ENCODE peak calls at places on chromosome 20, in four cellular contexts. One of them, this sample, is unnamed.

GRCh38 chr20:8148501-8148900 is 16.4 kb downstream of the PLCB1 start:
- DNase-seq in upper lobe of left lung: no peak
- DNase-seq in SJSA1: no peak
- DNase-seq in tibial artery: no peak
- DNase-seq in this sample: no peak

GRCh38 chr20:41232971-41233926 is 84.3 kb downstream of the ZHX3 start:
- DNase-seq in SJSA1: no peak
- DNase-seq in upper lobe of left lung: no peak
- DNase-seq in tibial artery: no peak
- DNase-seq in this sample: no peak

GRCh38 chr20:22861990-22862389 is 173.1 kb upstream of the SSTR4 start:
- DNase-seq in upper lobe of left lung: peak; percentile 44
- DNase-seq in SJSA1: no peak
- DNase-seq in tibial artery: no peak
- DNase-seq in this sample: no peak

GRCh38 chr20:23340524-23340923 is 10.1 kb upstream of the NXT1 start:
- DNase-seq in upper lobe of left lung: peak; percentile 63
- DNase-seq in tibial artery: peak; percentile 78
- DNase-seq in SJSA1: peak; percentile 80
- DNase-seq in this sample: no peak

GRCh38 chr20:33515569-33516216 is 25.8 kb downstream of the CBFA2T2 start:
- DNase-seq in upper lobe of left lung: no peak
- DNase-seq in tibial artery: no peak
- DNase-seq in SJSA1: no peak
- DNase-seq in this sample: no peak

GRCh38 chr20:9215539-9215938 is 146.7 kb downstream of the PLCB4 start:
- DNase-seq in upper lobe of left lung: no peak
- DNase-seq in tibial artery: no peak
- DNase-seq in SJSA1: no peak
- DNase-seq in this sample: no peak

GRCh38 chr20:20446613-20447012 is 78.7 kb downstream of the INSM1 start:
- DNase-seq in tibial artery: no peak
- DNase-seq in SJSA1: no peak
- DNase-seq in upper lobe of left lung: no peak
- DNase-seq in this sample: no peak

GRCh38 chr20:6008254-6008653 is 45.6 kb downstream of the LRRN4 start:
- DNase-seq in tibial artery: peak; percentile 83
- DNase-seq in SJSA1: no peak
- DNase-seq in upper lobe of left lung: peak; percentile 82
- DNase-seq in this sample: peak; percentile 3

GRCh38 chr20:21323640-21324039 is 20.5 kb downstream of the XRN2 start:
- DNase-seq in upper lobe of left lung: no peak
- DNase-seq in tibial artery: no peak
- DNase-seq in SJSA1: peak; percentile 51
- DNase-seq in this sample: no peak

GRCh38 chr20:41738584-41739193 is 120.5 kb upstream of the CHD6 start:
- DNase-seq in tibial artery: no peak
- DNase-seq in SJSA1: no peak
- DNase-seq in upper lobe of left lung: peak; percentile 35
- DNase-seq in this sample: no peak

GRCh38 chr20:46010491-46011405 is 2.0 kb downstream of the MMP9 start:
- DNase-seq in tibial artery: no peak
- DNase-seq in upper lobe of left lung: peak; percentile 44
- DNase-seq in SJSA1: no peak
- DNase-seq in this sample: no peak

GRCh38 chr20:41047975-41048305 is 19.3 kb downstream of the TOP1 start:
- DNase-seq in upper lobe of left lung: no peak
- DNase-seq in tibial artery: no peak
- DNase-seq in SJSA1: no peak
- DNase-seq in this sample: no peak

GRCh38 chr20:58102744-58103516 is 125.5 kb downstream of the ANKRD60 start:
- DNase-seq in upper lobe of left lung: no peak
- DNase-seq in tibial artery: no peak
- DNase-seq in SJSA1: no peak
- DNase-seq in this sample: no peak

GRCh38 chr20:38806855-38807655 is 1.6 kb downstream of the PPP1R16B start:
- DNase-seq in tibial artery: no peak
- DNase-seq in SJSA1: no peak
- DNase-seq in upper lobe of left lung: no peak
- DNase-seq in this sample: no peak

GRCh38 chr20:16707674-16708073 is 22.2 kb upstream of the SNRPB2 start:
- DNase-seq in upper lobe of left lung: no peak
- DNase-seq in tibial artery: no peak
- DNase-seq in SJSA1: no peak
- DNase-seq in this sample: no peak

GRCh38 chr20:25270829-25271251 is 23.0 kb downstream of the PYGB start:
- DNase-seq in upper lobe of left lung: no peak
- DNase-seq in tibial artery: peak; percentile 59
- DNase-seq in SJSA1: no peak
- DNase-seq in this sample: no peak

GRCh38 chr20:35007891-35008290 is 52.2 kb downstream of the MYH7B start:
- DNase-seq in tibial artery: no peak
- DNase-seq in SJSA1: no peak
- DNase-seq in upper lobe of left lung: peak; percentile 13
- DNase-seq in this sample: no peak

GRCh38 chr20:32990426-32990825 is 13.8 kb downstream of the SUN5 start:
- DNase-seq in upper lobe of left lung: no peak
- DNase-seq in tibial artery: no peak
- DNase-seq in SJSA1: no peak
- DNase-seq in this sample: no peak

GRCh38 chr20:2314759-2315439 is 19.1 kb downstream of the TGM3 start:
- DNase-seq in upper lobe of left lung: peak; percentile 42
- DNase-seq in SJSA1: peak; percentile 97
- DNase-seq in tibial artery: peak; percentile 53
- DNase-seq in this sample: no peak

GRCh38 chr20:6265204-6265904 is 142.5 kb upstream of the FERMT1 start:
- DNase-seq in upper lobe of left lung: no peak
- DNase-seq in SJSA1: no peak
- DNase-seq in tibial artery: no peak
- DNase-seq in this sample: no peak

GRCh38 chr20:24783631-24784492 is 165.2 kb upstream of the CST7 start:
- DNase-seq in tibial artery: no peak
- DNase-seq in SJSA1: no peak
- DNase-seq in upper lobe of left lung: no peak
- DNase-seq in this sample: no peak

GRCh38 chr20:37349517-37350491 is 3.9 kb downstream of the SRC start:
- DNase-seq in SJSA1: no peak
- DNase-seq in tibial artery: peak; percentile 80
- DNase-seq in upper lobe of left lung: peak; percentile 75
- DNase-seq in this sample: no peak

GRCh38 chr20:57372581-57373350 is 18.4 kb upstream of the RBM38 start:
- DNase-seq in upper lobe of left lung: no peak
- DNase-seq in tibial artery: no peak
- DNase-seq in SJSA1: peak; percentile 28
- DNase-seq in this sample: no peak

GRCh38 chr20:46587986-46588385 is 37.5 kb upstream of the OCSTAMP start:
- DNase-seq in SJSA1: no peak
- DNase-seq in tibial artery: no peak
- DNase-seq in upper lobe of left lung: no peak
- DNase-seq in this sample: no peak

GRCh38 chr20:25057234-25058050 is 497 bp downstream of the ACSS1 start:
- DNase-seq in upper lobe of left lung: peak; percentile 82
- DNase-seq in tibial artery: peak; percentile 91
- DNase-seq in SJSA1: peak; percentile 72
- DNase-seq in this sample: no peak

GRCh38 chr20:24741673-24742072 is 207.4 kb upstream of the CST7 start:
- DNase-seq in SJSA1: no peak
- DNase-seq in upper lobe of left lung: no peak
- DNase-seq in tibial artery: peak; percentile 52
- DNase-seq in this sample: no peak

GRCh38 chr20:9021699-9022098 is 47.2 kb upstream of the PLCB4 start:
- DNase-seq in SJSA1: no peak
- DNase-seq in tibial artery: no peak
- DNase-seq in upper lobe of left lung: no peak
- DNase-seq in this sample: no peak

GRCh38 chr20:37651932-37652331 is 41.9 kb upstream of the CTNNBL1 start:
- DNase-seq in SJSA1: peak; percentile 53
- DNase-seq in tibial artery: no peak
- DNase-seq in upper lobe of left lung: peak; percentile 56
- DNase-seq in this sample: no peak

GRCh38 chr20:51950926-51951325 is 148.6 kb upstream of the SALL4 start:
- DNase-seq in SJSA1: no peak
- DNase-seq in upper lobe of left lung: no peak
- DNase-seq in tibial artery: no peak
- DNase-seq in this sample: no peak
- H3K4me3 ChIP-seq in SJSA1: no peak overlapping the region
- H3K4me3 ChIP-seq in upper lobe of left lung: no peak overlapping the region
- H3K4me3 ChIP-seq in tibial artery: no peak overlapping the region
- H3K4me3 ChIP-seq in this sample: no peak overlapping the region

GRCh38 chr20:4814696-4815252 is 93.1 kb downstream of the PRND start:
- DNase-seq in SJSA1: no peak
- DNase-seq in tibial artery: peak; percentile 69
- DNase-seq in upper lobe of left lung: peak; percentile 69
- DNase-seq in this sample: peak; percentile 51
- H3K4me1 ChIP-seq in SJSA1: no peaks in the 10 kb centered on the region
- H3K4me1 ChIP-seq in tibial artery: no peaks in the 10 kb centered on the region
- H3K4me1 ChIP-seq in upper lobe of left lung: peaks cover 68% of the 10 kb centered on the region
- H3K4me1 ChIP-seq in this sample: peaks cover 4% of the 10 kb centered on the region

DNA sequence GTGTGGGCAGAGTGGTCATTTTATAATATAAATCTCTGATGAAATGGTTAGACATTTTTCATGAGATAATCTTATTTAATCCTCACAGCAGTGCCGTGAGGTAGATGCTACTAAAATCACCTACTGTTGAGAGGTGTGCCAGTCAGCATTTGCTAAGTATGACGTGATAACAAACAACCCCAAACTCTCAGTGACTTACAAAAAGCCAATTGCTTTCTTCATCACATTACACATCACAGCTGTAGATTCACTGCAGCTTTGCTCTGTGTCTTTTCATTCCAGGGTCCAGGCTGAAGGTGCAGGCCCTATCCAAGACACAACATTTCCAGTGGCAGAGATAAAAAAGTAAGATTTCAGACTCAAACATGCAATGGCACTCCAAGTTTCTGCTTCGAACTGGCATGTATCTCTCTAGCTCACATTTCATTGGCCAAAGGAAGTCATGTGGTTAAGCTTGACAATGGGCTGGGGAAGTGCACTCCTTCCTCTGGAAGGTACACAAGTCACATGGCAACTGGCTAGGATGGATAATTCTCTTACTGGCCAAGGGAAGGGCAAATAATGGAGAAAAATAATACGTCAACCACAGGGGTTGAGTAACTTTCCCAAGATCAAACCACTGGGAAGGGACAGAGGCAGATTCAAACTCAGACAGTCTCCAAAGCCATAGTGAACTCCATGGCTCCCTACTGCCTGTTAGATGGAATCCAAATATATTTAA is 69.5 kb upstream of the EPB41L1 start:
- DNase-seq in upper lobe of left lung: no peak
- DNase-seq in SJSA1: no peak
- DNase-seq in tibial artery: no peak
- DNase-seq in this sample: no peak
- H3K4me3 ChIP-seq in upper lobe of left lung: no peak overlapping the region
- H3K4me3 ChIP-seq in SJSA1: no peak overlapping the region
- H3K4me3 ChIP-seq in tibial artery: no peak overlapping the region
- H3K4me3 ChIP-seq in this sample: no peak overlapping the region

GRCh38 chr20:62356948-62357667 is 10.0 kb downstream of the LAMA5 start:
- DNase-seq in tibial artery: peak; percentile 93
- DNase-seq in upper lobe of left lung: peak; percentile 60
- DNase-seq in SJSA1: no peak
- DNase-seq in this sample: no peak
- H3K4me1 ChIP-seq in tibial artery: peaks cover 19% of the 10 kb centered on the region
- H3K4me1 ChIP-seq in upper lobe of left lung: peaks cover 85% of the 10 kb centered on the region
- H3K4me1 ChIP-seq in SJSA1: peaks cover 62% of the 10 kb centered on the region
- H3K4me1 ChIP-seq in this sample: peaks cover 96% of the 10 kb centered on the region

GRCh38 chr20:11366660-11367059 is 551.0 kb upstream of the BTBD3 start:
- DNase-seq in SJSA1: no peak
- DNase-seq in tibial artery: no peak
- DNase-seq in upper lobe of left lung: no peak
- DNase-seq in this sample: no peak
- H3K4me3 ChIP-seq in SJSA1: no peak overlapping the region
- H3K4me3 ChIP-seq in tibial artery: no peak overlapping the region
- H3K4me3 ChIP-seq in upper lobe of left lung: no peak overlapping the region
- H3K4me3 ChIP-seq in this sample: no peak overlapping the region

DNA sequence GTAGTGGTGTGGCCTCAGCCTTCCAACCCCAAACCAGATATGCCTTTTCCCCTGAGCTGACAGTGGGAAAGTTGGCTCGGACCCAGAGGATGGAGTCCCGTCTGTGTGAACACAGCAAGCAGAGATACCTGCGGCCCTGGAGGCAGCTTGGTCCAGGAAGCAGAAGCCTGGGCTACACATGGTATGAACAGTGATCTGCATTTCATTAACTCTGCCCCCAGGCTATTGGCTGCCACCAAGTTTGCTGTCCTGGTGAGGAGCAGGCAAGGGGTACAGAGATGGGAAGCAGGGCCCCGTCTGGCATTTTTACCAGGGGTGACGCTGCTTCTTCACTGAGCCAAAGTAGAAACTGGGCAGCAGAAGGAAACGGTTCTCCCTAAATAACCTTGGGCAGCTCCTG is 90.0 kb downstream of the EDN3 start:
- DNase-seq in upper lobe of left lung: no peak
- DNase-seq in tibial artery: no peak
- DNase-seq in SJSA1: no peak
- DNase-seq in this sample: no peak
- H3K4me1 ChIP-seq in upper lobe of left lung: no peaks in the 10 kb centered on the region
- H3K4me1 ChIP-seq in tibial artery: no peaks in the 10 kb centered on the region
- H3K4me1 ChIP-seq in SJSA1: no peaks in the 10 kb centered on the region
- H3K4me1 ChIP-seq in this sample: peaks cover 19% of the 10 kb centered on the region

GRCh38 chr20:63653041-63653973 is at the start of gene STMN3:
- DNase-seq in SJSA1: peak; percentile 74
- DNase-seq in tibial artery: peak; percentile 90
- DNase-seq in upper lobe of left lung: peak; percentile 82
- DNase-seq in this sample: no peak
- H3K4me3 ChIP-seq in SJSA1: peak within 1 kb of the TSS; percentile 29
- H3K4me3 ChIP-seq in tibial artery: peak within 1 kb of the TSS; percentile 46
- H3K4me3 ChIP-seq in upper lobe of left lung: peak within 1 kb of the TSS; percentile 73
- H3K4me3 ChIP-seq in this sample: peak within 1 kb of the TSS; percentile 78